ENCODE peak calls at places on chromosomes 3 and 15, in nine cellular contexts. R is HFF-Myc; Z is IMR-90; D is endodermal cell; A is tibial nerve; Q is fibroblast of pulmonary artery; J is CD4-positive, alpha-beta memory T cell; B is lower lobe of right lung; W is mammary epithelial cell. S is an unnamed sample.

GRCh38 chr3:187368251-187368733 is at the start of gene RTP4:
- DNase-seq in B (no peak), Z (peak; percentile 10), W (peak; percentile 74), A (peak; percentile 22), R (no peak), J (peak; percentile 70), D (no peak), Q (peak; percentile 35), S (peak; percentile 66)

GRCh38 chr3:117195034-117195433 is 485.5 kb downstream of the TUSC7 start:
- DNase-seq in A (no peak), R (no peak), Q (no peak), B (no peak), D (no peak), J (no peak), Z (no peak), W (no peak), S (no peak)

GRCh38 chr15:22930782-22931484 is 49.2 kb downstream of the CYFIP1 start:
- DNase-seq in J (no peak), Q (no peak), A (no peak), Z (peak; percentile 27), B (no peak), R (no peak), W (peak; percentile 62), D (no peak), S (no peak)

GRCh38 chr3:46482632-46483311 is 15.0 kb upstream of the RTP3 start:
- DNase-seq in A (no peak), W (peak; percentile 65), D (peak; percentile 6), Z (peak; percentile 62), B (no peak), J (no peak), R (no peak), Q (peak; percentile 83), S (peak; percentile 72)

GRCh38 chr3:99394831-99395733 is 243.3 kb upstream of the COL8A1 start:
- DNase-seq in D (no peak), B (no peak), A (no peak), J (no peak), Q (peak; percentile 88), W (peak; percentile 93), Z (peak; percentile 89), R (no peak), S (peak; percentile 84)

GRCh38 chr3:121834079-121834730 is 655 bp downstream of the IQCB1 start:
- DNase-seq in J (peak; percentile 19), B (no peak), R (no peak), A (peak; percentile 7), Z (peak; percentile 8), W (peak; percentile 37), Q (peak; percentile 10), D (no peak), S (no peak)

GRCh38 chr3:154003649-154004048 is 117.5 kb upstream of the ARHGEF26 start:
- DNase-seq in Z (no peak), R (no peak), D (no peak), B (no peak), J (no peak), W (no peak), A (no peak), Q (no peak), S (no peak)

GRCh38 chr3:167241048-167241845 is 138.8 kb downstream of the ZBBX start:
- DNase-seq in Q (no peak), B (no peak), J (no peak), D (no peak), W (no peak), Z (no peak), A (no peak), R (no peak), S (no peak)

GRCh38 chr3:13656584-13657301 is 107.8 kb downstream of the FBLN2 start:
- DNase-seq in A (no peak), J (no peak), Z (no peak), R (no peak), D (no peak), W (no peak), B (no peak), Q (no peak), S (no peak)

GRCh38 chr3:180036092-180036677 is 552 bp downstream of the PEX5L start:
- DNase-seq in A (no peak), J (no peak), B (no peak), R (no peak), W (no peak), D (no peak), Q (no peak), Z (no peak), S (no peak)

GRCh38 chr3:64158334-64158733 is 66.9 kb downstream of the PRICKLE2 start:
- DNase-seq in Q (peak; percentile 50), W (no peak), D (no peak), J (no peak), A (no peak), B (no peak), Z (peak; percentile 35), R (no peak), S (no peak)

GRCh38 chr3:112582242-112582874 is 20.5 kb downstream of the SLC35A5 start:
- DNase-seq in D (peak; percentile 60), A (no peak), B (no peak), J (peak; percentile 27), Z (peak; percentile 80), Q (peak; percentile 88), R (no peak), W (peak; percentile 29), S (peak; percentile 84)

GRCh38 chr3:121747976-121748375 is 1.6 kb downstream of the GOLGB1 start:
- DNase-seq in A (no peak), R (no peak), Z (no peak), J (no peak), Q (no peak), W (no peak), D (no peak), B (no peak), S (no peak)

GRCh38 chr15:63596666-63597032 is 538 bp upstream of the FBXL22 start:
- DNase-seq in Z (no peak), R (no peak), J (no peak), A (no peak), B (no peak), D (no peak), W (no peak), Q (peak; percentile 11), S (no peak)

GRCh38 chr3:58425782-58426181 is 7.8 kb downstream of the PDHB start:
- DNase-seq in R (no peak), D (no peak), A (no peak), W (no peak), J (no peak), Q (no peak), Z (no peak), B (no peak), S (no peak)

GRCh38 chr15:71780349-71780976 is 29.9 kb upstream of the NR2E3 start:
- DNase-seq in R (peak; percentile 52), Q (peak; percentile 89), B (no peak), J (peak; percentile 37), A (no peak), Z (peak; percentile 66), W (peak; percentile 23), D (peak; percentile 82), S (peak; percentile 70)
- H3K4me3 ChIP-seq in R (no peak overlapping the region), Q (peak overlapping the region; percentile 41), B (no peak overlapping the region), J (no peak overlapping the region), A (no peak overlapping the region), Z (peak overlapping the region; percentile 15), W (no peak overlapping the region), D (no peak overlapping the region), S (no peak overlapping the region)

GRCh38 chr3:50323614-50324199 is 1.2 kb upstream of the HYAL2 start:
- DNase-seq in D (no peak), A (no peak), B (peak; percentile 72), Z (no peak), R (no peak), Q (no peak), W (no peak), J (no peak), S (no peak)
- H3K4me3 ChIP-seq in D (no peak overlapping the region), A (no peak overlapping the region), B (peak overlapping the region; percentile 91), Z (no peak overlapping the region), R (no peak overlapping the region), Q (no peak overlapping the region), W (no peak overlapping the region), J (no peak overlapping the region), S (no peak overlapping the region)

DNA sequence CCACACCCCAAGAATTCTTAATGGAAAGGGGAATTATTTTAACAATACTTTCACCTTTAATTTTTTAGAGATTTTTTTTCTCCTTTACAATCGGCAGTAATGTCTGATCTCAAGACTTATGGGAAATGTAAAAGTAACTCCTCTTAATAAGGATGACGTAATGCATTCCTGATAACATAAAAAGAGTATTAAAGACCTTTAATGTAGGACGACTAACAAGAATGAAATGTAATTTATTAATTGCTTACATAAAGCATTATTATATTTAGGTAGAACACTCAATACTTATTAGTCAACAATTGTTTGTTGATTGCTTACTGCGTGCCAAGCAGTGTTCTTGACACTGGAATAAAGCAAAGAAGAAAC is 416.8 kb upstream of the NAALADL2 start:
- DNase-seq in A (no peak), B (no peak), W (no peak), J (no peak), Q (no peak), R (no peak), Z (no peak), D (no peak), S (no peak)
- H3K4me3 ChIP-seq in A (no peak overlapping the region), B (peak overlapping the region; percentile 71), W (peak overlapping the region; percentile 61), J (no peak overlapping the region), Q (peak overlapping the region; percentile 72), R (peak overlapping the region; percentile 72), Z (peak overlapping the region; percentile 73), D (peak overlapping the region; percentile 83), S (peak overlapping the region; percentile 69)

GRCh38 chr3:62374375-62374876 is 1.1 kb upstream of the FEZF2 start:
- DNase-seq in D (peak; percentile 67), Q (peak; percentile 11), J (no peak), W (peak; percentile 24), R (no peak), B (no peak), A (no peak), Z (peak; percentile 6), S (peak; percentile 33)

GRCh38 chr3:62372621-62373041 is 719 bp downstream of the FEZF2 start:
- DNase-seq in D (peak; percentile 77), J (no peak), W (no peak), A (no peak), Z (no peak), Q (no peak), R (no peak), B (no peak), S (no peak)

GRCh38 chr3:62373215-62373614 is at the start of gene FEZF2:
- DNase-seq in R (no peak), D (peak; percentile 78), B (no peak), W (no peak), J (no peak), A (no peak), Z (no peak), Q (no peak), S (no peak)

GRCh38 chr3:62375655-62376054 is 2.3 kb upstream of the FEZF2 start:
- DNase-seq in D (peak; percentile 51), Z (no peak), Q (no peak), R (no peak), B (no peak), A (no peak), J (no peak), W (no peak), S (no peak)

DNA sequence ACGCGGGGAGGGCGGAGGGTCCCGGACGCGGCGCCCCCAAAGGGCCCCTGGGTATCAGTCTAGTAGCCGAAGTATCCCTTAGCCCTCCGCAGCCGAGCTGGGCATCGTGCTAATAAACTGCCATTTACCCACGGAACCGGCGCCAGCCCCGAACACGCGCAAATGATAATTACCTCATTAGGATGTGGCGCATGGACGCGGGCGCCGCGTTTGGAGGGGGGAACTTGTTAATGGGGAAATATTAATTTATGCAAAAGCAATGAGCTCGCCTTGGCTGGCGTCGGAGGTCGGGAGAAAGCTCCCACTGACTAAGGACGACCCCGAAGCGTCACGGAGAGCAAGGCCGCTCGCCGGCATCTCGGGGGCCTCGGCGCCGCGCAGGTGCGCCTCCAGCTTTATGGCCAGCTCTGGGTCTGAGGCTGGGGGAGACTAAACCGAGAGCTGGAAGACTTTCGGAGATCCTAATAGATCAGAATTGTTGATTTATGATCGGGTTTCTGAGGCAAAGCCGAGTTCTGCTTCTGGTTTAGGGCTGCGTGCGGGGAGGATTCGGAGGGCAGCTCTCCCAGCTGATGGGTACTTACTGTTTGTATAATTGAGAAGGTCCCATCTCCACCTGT is 474 bp upstream of the FEZF2 start:
- DNase-seq in A (no peak), R (no peak), D (peak; percentile 58), B (no peak), W (no peak), Q (no peak), J (no peak), Z (no peak), S (no peak)
- H3K4me3 ChIP-seq in A (peak overlapping the region; percentile 14), R (no peak overlapping the region), D (no peak overlapping the region), B (peak overlapping the region; percentile 3), W (no peak overlapping the region), Q (no peak overlapping the region), J (no peak overlapping the region), Z (no peak overlapping the region), S (no peak overlapping the region)